ENCODE peak calls at places on chromosomes 1 and 21, in nine cellular contexts. Q is ovary; T is caudate nucleus; B is LoVo; V is effector memory CD4-positive, alpha-beta T cell; J is effector memory CD8-positive, alpha-beta T cell; H is cardiac fibroblast; W is activated T-cell treated with anti-CD3 and anti-CD28 coated beads, Interleukin-2, amount 50 U/mL, for 72 hours; N is substantia nigra. P is an unnamed sample.

GRCh38 chr1:229920683-229921082 is 146.4 kb upstream of the GALNT2 start:
- DNase-seq in J (no peak), V (no peak), B (no peak), T (no peak), H (no peak), Q (no peak), W (no peak), N (no peak), P (no peak)

GRCh38 chr1:6274102-6274501 is 13.2 kb upstream of the GPR153 start:
- DNase-seq in T (no peak), W (no peak), H (no peak), B (no peak), J (no peak), Q (no peak), V (no peak), N (no peak), P (no peak)

GRCh38 chr1:167935252-167936067 is 1.0 kb upstream of the DCAF6 start:
- DNase-seq in W (peak; percentile 53), B (peak; percentile 43), N (no peak), Q (no peak), V (peak; percentile 9), T (no peak), H (peak; percentile 37), J (no peak), P (peak; percentile 59)

GRCh38 chr21:42518626-42519025 is 5.0 kb downstream of the SLC37A1 start:
- DNase-seq in B (no peak), W (no peak), H (no peak), N (no peak), T (no peak), J (no peak), V (no peak), Q (no peak), P (no peak)

GRCh38 chr1:54547601-54548388 is at the start of gene ACOT11:
- DNase-seq in Q (peak; percentile 93), W (no peak), H (peak; percentile 92), J (no peak), V (no peak), B (no peak), T (peak; percentile 70), N (peak; percentile 69), P (peak; percentile 89)

GRCh38 chr1:184190626-184191025 is 139.1 kb downstream of the TSEN15 start:
- DNase-seq in W (no peak), J (no peak), T (no peak), Q (no peak), H (no peak), V (no peak), N (no peak), B (no peak), P (no peak)

GRCh38 chr1:2181271-2181670 is 13.3 kb downstream of the FAAP20 start:
- DNase-seq in W (no peak), Q (no peak), N (no peak), B (no peak), J (no peak), V (no peak), T (no peak), H (no peak), P (no peak)

GRCh38 chr21:42757422-42757821 is 104.0 kb downstream of the PDE9A start:
- DNase-seq in V (no peak), N (no peak), J (no peak), B (no peak), H (no peak), Q (no peak), W (no peak), T (no peak), P (no peak)

GRCh38 chr1:43237131-43237530 is 32.7 kb upstream of the TMEM125 start:
- DNase-seq in V (no peak), H (no peak), W (no peak), Q (no peak), J (no peak), B (no peak), T (no peak), N (no peak), P (no peak)